ENCODE peak calls at places on chromosome 16, in six cellular contexts. W, F, O, X, P and B are unnamed samples.

GRCh38 chr16:68920349-68920748 is 77.0 kb downstream of the TANGO6 start:
- DNase-seq in X (no peak), O (no peak), P (no peak), W (no peak), F (no peak), B (no peak)

GRCh38 chr16:57894390-57895080 is 76.4 kb downstream of the CNGB1 start:
- DNase-seq in X (peak; percentile 22), P (no peak), W (no peak), F (no peak), O (no peak), B (no peak)

GRCh38 chr16:50643192-50643591 is 37.9 kb downstream of the SNX20 start:
- DNase-seq in X (no peak), P (no peak), O (no peak), W (no peak), F (no peak), B (no peak)

GRCh38 chr16:937723-938122 is 33.1 kb downstream of the LMF1 start:
- DNase-seq in X (no peak), F (no peak), P (no peak), O (no peak), W (no peak), B (no peak)

GRCh38 chr16:88629835-88630234 is 8.5 kb upstream of the IL17C start:
- DNase-seq in F (no peak), P (no peak), O (no peak), X (no peak), W (no peak), B (no peak)

GRCh38 chr16:49345829-49346228 is 27.8 kb upstream of the C16orf78 start:
- DNase-seq in X (no peak), F (peak; percentile 4), O (no peak), P (no peak), W (peak; percentile 6), B (no peak)

GRCh38 chr16:47143677-47144558 is at the start of gene NETO2:
- DNase-seq in W (peak; percentile 57), P (peak; percentile 50), O (peak; percentile 48), F (peak; percentile 80), X (peak; percentile 63), B (peak; percentile 84)

GRCh38 chr16:84555418-84556196 is 51.1 kb upstream of the MEAK7 start:
- DNase-seq in O (no peak), F (no peak), X (no peak), P (peak; percentile 51), W (no peak), B (no peak)

GRCh38 chr16:68893710-68894705 is 50.7 kb downstream of the TANGO6 start:
- DNase-seq in X (no peak), O (peak; percentile 33), F (no peak), W (peak; percentile 46), P (no peak), B (no peak)

GRCh38 chr16:57538235-57538711 is 1.9 kb upstream of the CCDC102A start:
- DNase-seq in P (no peak), X (no peak), O (peak; percentile 1), F (peak; percentile 62), W (no peak), B (peak; percentile 40)